ENCODE peak calls at places on chromosomes 6 and 20, in four cellular contexts. Z is sigmoid colon, M is AG04450, Y is hepatocyte. T is an unnamed sample.

GRCh38 chr6:113182370-113183141 is 674.6 kb upstream of the MARCKS start:
- DNase-seq in Z (no peak), M (peak; percentile 41), Y (no peak), T (peak; percentile 86)

GRCh38 chr6:33316603-33317417 is 734 bp downstream of the ZBTB22 start:
- DNase-seq in Z (peak; percentile 72), M (no peak), Y (no peak), T (no peak)

GRCh38 chr6:42841844-42842584 is 37.4 kb upstream of the RPL7L1 start:
- DNase-seq in Z (no peak), M (no peak), Y (no peak), T (no peak)

GRCh38 chr6:37673436-37673835 is 24.2 kb downstream of the MDGA1 start:
- DNase-seq in Z (no peak), M (no peak), Y (no peak), T (no peak)

GRCh38 chr6:9593566-9593965 is 821.3 kb downstream of the TFAP2A start:
- DNase-seq in Z (no peak), M (no peak), Y (no peak), T (no peak)

GRCh38 chr6:17983712-17984111 is 3.7 kb downstream of the KIF13A start:
- DNase-seq in Z (no peak), M (no peak), Y (no peak), T (no peak)

GRCh38 chr6:75135447-75135846 is 70.4 kb downstream of the COL12A1 start:
- DNase-seq in Z (no peak), M (no peak), Y (no peak), T (no peak)

GRCh38 chr6:143539723-143540122 is 28.2 kb upstream of the FUCA2 start:
- DNase-seq in Z (no peak), M (no peak), Y (no peak), T (no peak)

GRCh38 chr6:33071579-33071978 is 1.9 kb downstream of the HLA-DPA1 start:
- DNase-seq in Z (no peak), M (no peak), Y (no peak), T (no peak)

GRCh38 chr20:48782901-48783308 is 44.9 kb downstream of the PREX1 start:
- DNase-seq in Z (no peak), M (no peak), Y (no peak), T (no peak)

GRCh38 chr20:17586250-17586649 is 16.4 kb downstream of the DSTN start:
- DNase-seq in Z (no peak), M (no peak), Y (no peak), T (no peak)

GRCh38 chr20:38706482-38706881 is 17.8 kb upstream of the SLC32A1 start:
- DNase-seq in Z (no peak), M (no peak), Y (no peak), T (no peak)

GRCh38 chr6:138537090-138537489 is 37.8 kb upstream of the NHSL1 start:
- DNase-seq in Z (no peak), M (no peak), Y (no peak), T (no peak)

GRCh38 chr6:113664909-113665308 is 192.2 kb upstream of the MARCKS start:
- DNase-seq in Z (no peak), M (no peak), Y (no peak), T (no peak)

GRCh38 chr20:58593880-58594473 is 57.1 kb upstream of the STX16 start:
- DNase-seq in Z (no peak), M (no peak), Y (no peak), T (no peak)

GRCh38 chr6:159043986-159044385 is 805 bp downstream of the TAGAP start:
- DNase-seq in Z (no peak), M (no peak), Y (no peak), T (no peak)

GRCh38 chr6:164612731-164613130 is 696.7 kb downstream of the C6orf118 start:
- DNase-seq in Z (no peak), M (no peak), Y (no peak), T (no peak)

GRCh38 chr6:36962874-36963273 is 8.3 kb downstream of the PI16 start:
- DNase-seq in Z (peak; percentile 80), M (no peak), Y (peak; percentile 55), T (no peak)

GRCh38 chr6:113495521-113495920 is 361.6 kb upstream of the MARCKS start:
- DNase-seq in Z (no peak), M (peak; percentile 20), Y (no peak), T (peak; percentile 85)

GRCh38 chr6:13710552-13711383 is 867 bp downstream of the RANBP9 start:
- DNase-seq in Z (no peak), M (no peak), Y (peak; percentile 65), T (no peak)

GRCh38 chr20:34112600-34113061 is 588 bp upstream of the EIF2S2 start:
- DNase-seq in Z (peak; percentile 71), M (no peak), Y (no peak), T (peak; percentile 22)

GRCh38 chr20:34792687-34793363 is 32.6 kb downstream of the NCOA6 start:
- DNase-seq in Z (no peak), M (no peak), Y (no peak), T (no peak)

GRCh38 chr20:52746768-52747167 is 225.4 kb upstream of the TSHZ2 start:
- DNase-seq in Z (no peak), M (no peak), Y (no peak), T (no peak)

GRCh38 chr6:42441059-42441471 is 10.7 kb downstream of the TRERF1 start:
- DNase-seq in Z (no peak), M (peak; percentile 57), Y (peak; percentile 67), T (peak; percentile 34)

GRCh38 chr20:57661201-57662027 is 41.2 kb upstream of the ZBP1 start:
- DNase-seq in Z (peak; percentile 62), M (no peak), Y (no peak), T (no peak)

DNA sequence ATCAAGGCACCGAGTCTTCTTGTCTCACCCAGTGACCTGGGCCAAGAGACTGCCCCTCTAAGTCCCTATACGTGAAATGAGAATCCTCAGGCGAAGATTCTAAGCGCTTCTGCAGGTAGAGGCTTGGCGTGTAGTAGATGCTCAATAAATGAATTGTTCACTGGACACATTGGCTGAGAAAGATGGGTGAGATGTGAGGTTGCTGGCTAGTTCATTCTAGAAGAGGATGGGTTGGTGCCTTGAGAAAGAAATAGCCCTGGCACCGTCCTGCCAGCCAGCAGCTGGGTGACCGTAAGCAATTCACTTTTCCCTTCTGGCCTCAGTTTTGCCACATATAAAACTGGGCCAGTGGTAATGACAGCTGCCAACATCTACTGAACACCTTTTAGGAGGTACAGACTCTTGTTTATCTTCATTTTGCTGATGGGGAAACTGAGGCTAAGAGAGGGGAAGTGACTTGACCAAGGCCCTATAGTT is 1.4 kb downstream of the SRC start:
- DNase-seq in Z (peak; percentile 30), M (no peak), Y (no peak), T (no peak)
- H3K27ac ChIP-seq in Z (peak overlapping the region; percentile 99), M (no peak overlapping the region), Y (peak overlapping the region; percentile 97), T (no peak overlapping the region)

DNA sequence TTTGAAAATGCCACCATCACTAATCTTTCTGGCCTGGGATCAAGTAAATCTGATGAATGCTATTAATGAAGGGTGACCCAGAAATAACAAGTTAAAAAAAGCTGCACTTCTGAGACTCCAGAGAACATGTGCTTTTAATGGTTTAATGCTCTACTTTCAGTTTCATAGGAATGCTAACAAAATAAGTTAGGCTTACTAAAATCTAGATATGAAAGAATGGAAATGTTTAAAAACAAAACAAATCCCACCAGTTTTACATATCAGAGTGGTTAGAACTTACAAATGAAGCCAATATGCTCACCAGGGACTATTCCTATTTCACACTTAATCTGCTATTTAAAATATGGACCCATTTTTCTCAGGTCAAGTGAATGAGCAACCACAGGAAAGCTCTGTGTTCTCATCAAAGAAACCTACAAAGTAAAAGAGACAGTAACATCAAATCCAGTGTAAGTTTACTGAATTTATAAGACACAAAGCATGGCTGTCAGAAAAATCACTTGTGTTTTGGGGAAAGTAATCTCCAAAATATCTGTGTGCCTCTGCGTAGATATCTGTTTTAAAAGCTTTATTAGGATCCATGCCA is 40.3 kb downstream of the FYN start:
- DNase-seq in Z (no peak), M (no peak), Y (no peak), T (no peak)
- H3K27ac ChIP-seq in Z (no peak overlapping the region), M (no peak overlapping the region), Y (no peak overlapping the region), T (no peak overlapping the region)

GRCh38 chr20:44314870-44315269 is 3.9 kb upstream of the FITM2 start:
- DNase-seq in Z (no peak), M (no peak), Y (no peak), T (no peak)

GRCh38 chr20:44309763-44310663 is 989 bp downstream of the FITM2 start:
- DNase-seq in Z (no peak), M (peak; percentile 26), Y (peak; percentile 73), T (peak; percentile 25)

GRCh38 chr20:44306927-44307326 is 4.1 kb downstream of the FITM2 start:
- DNase-seq in Z (peak; percentile 60), M (no peak), Y (no peak), T (no peak)

DNA sequence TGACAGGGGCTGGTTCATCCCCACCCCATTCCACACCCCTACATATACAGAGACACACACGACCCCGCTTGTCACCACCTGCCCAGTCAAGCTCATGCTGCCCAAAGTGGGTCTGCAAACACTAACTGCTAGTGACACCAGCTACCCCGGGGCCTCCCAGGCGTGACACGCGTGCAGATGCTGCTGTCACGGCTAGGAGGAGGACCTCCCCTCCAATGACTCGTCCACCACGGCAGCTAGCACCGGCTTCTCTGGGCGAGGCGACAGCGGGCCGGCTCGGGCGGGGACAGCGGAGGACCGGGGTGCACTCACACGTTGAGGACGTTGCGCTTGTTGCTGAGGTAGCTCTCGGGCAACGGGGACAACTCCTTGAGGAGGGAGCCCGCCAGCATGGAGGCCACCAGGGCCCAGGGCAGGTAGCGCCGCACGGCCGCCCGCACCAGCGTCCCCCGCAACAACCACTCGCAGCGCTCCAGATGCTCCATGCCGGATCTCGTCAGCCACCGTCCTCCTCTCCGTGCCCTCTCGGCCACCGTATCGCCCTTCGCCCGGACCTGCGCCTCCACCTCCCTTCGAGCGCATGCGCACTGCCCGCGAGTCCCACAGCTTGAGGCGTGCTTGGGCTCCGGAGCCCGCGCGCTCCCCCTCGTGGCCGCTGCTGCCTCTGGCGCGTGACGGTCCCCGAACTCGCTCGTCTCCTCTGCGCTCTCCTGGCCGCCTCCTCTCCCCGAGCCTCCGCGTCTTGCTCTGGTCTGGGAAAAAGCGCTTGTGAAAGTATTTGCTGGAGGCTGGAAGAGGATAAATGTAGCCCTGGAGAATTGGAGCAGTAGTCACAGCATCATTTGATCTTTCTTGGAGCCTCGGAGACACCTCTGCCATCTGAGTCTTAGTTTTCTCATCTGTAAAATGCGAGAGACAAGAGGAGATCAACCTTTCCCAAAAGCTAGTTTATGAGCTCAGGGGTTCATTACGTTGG is at the start of gene FITM2:
- DNase-seq in Z (peak; percentile 99), M (peak; percentile 95), Y (peak; percentile 99), T (peak; percentile 92)
- H3K27ac ChIP-seq in Z (peak within 1 kb of the TSS; percentile 76), M (peak within 1 kb of the TSS; percentile 31), Y (peak within 1 kb of the TSS; percentile 77), T (peak within 1 kb of the TSS; percentile 43)

DNA sequence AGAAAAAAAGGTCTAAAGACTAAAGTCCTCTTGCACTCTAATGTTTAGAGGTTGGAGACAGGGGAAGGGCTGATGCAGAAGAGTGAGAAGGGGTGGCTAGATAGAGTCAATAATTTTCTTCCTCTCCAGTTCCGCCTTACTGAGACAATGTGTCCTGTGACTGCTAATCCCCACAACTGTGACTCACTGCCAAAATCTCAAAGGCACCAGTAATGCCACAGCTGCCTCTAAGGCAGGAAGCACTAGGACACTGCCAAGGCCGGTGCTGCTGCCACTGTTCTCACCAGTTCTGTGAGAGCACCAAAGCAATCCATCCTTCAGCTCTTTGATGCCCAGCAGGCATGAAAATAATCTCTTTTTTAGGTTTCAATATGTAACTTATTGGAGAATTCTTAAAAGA is 701.9 kb upstream of the MAP3K7 start:
- DNase-seq in Z (no peak), M (no peak), Y (no peak), T (no peak)
- H3K27ac ChIP-seq in Z (no peak overlapping the region), M (no peak overlapping the region), Y (no peak overlapping the region), T (no peak overlapping the region)

DNA sequence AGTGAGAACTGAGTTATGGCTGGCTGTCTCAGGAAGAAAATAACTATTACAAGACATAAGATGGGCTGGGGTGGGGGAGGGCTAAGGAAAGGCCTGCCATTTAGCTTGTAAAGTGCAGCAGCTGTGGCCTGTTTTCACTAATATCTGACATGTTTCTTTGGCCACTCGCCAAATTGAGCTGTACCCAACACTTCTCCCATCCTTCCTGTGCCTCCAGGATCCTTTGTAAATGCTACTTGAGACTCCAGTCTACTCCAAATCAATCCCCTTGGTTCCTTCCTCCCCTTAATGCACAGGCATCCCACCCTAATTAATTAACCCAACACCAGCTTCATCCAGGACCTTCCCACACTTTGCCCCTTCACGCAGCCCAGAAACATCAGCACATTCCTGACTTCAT is 55.0 kb upstream of the TCF21 start:
- DNase-seq in Z (no peak), M (no peak), Y (peak; percentile 28), T (no peak)
- H3K27ac ChIP-seq in Z (no peak overlapping the region), M (no peak overlapping the region), Y (no peak overlapping the region), T (no peak overlapping the region)

T was measured in astrocyte.